ENCODE peak calls at places on chromosomes 12 and 14, in five cellular contexts. Q is breast epithelium, N is lower lobe of right lung, L is DND-41, O is AG09309. S is an unnamed sample.

GRCh38 chr14:102234331-102235264 is 70.4 kb downstream of the MOK start:
- DNase-seq in Q (no peak), N (no peak), L (no peak), O (no peak), S (no peak)

GRCh38 chr12:86712425-86712843 is 456.2 kb upstream of the MGAT4C start:
- DNase-seq in Q (no peak), N (no peak), L (no peak), O (peak; percentile 92), S (no peak)

GRCh38 chr12:71440393-71441349 is 1.1 kb downstream of the LGR5 start:
- DNase-seq in Q (no peak), N (no peak), L (peak; percentile 9), O (no peak), S (no peak)

GRCh38 chr14:35631071-35631805 is 97.3 kb downstream of the INSM2 start:
- DNase-seq in Q (no peak), N (no peak), L (no peak), O (no peak), S (no peak)

GRCh38 chr14:37384870-37385596 is 187.3 kb downstream of the MIPOL1 start:
- DNase-seq in Q (no peak), N (no peak), L (no peak), O (no peak), S (no peak)

GRCh38 chr12:130281157-130281799 is 56.4 kb upstream of the PIWIL1 start:
- DNase-seq in Q (no peak), N (no peak), L (peak; percentile 32), O (no peak), S (no peak)

GRCh38 chr14:99597911-99598600 is 6.0 kb downstream of the CCDC85C start:
- DNase-seq in Q (no peak), N (no peak), L (no peak), O (no peak), S (no peak)

GRCh38 chr14:54722791-54723432 is 156.0 kb downstream of the SAMD4A start:
- DNase-seq in Q (no peak), N (no peak), L (no peak), O (no peak), S (no peak)

GRCh38 chr12:69908208-69908607 is 83.2 kb downstream of the MYRFL start:
- DNase-seq in Q (no peak), N (no peak), L (no peak), O (no peak), S (no peak)

GRCh38 chr12:623865-624372 is 39.3 kb downstream of the NINJ2 start:
- DNase-seq in Q (no peak), N (no peak), L (no peak), O (no peak), S (no peak)

GRCh38 chr12:94169495-94169894 is 21.1 kb downstream of the PLXNC1 start:
- DNase-seq in Q (no peak), N (no peak), L (peak; percentile 59), O (no peak), S (no peak)

GRCh38 chr12:54135621-54136027 is 53.2 kb downstream of the SMUG1 start:
- DNase-seq in Q (no peak), N (no peak), L (no peak), O (no peak), S (no peak)

GRCh38 chr14:72606879-72607278 is 287.0 kb downstream of the DPF3 start:
- DNase-seq in Q (no peak), N (no peak), L (no peak), O (no peak), S (no peak)

GRCh38 chr14:37114039-37114438 is 58.4 kb downstream of the SLC25A21 start:
- DNase-seq in Q (no peak), N (no peak), L (no peak), O (no peak), S (no peak)

GRCh38 chr14:91123201-91123600 is 9.3 kb downstream of the DGLUCY start:
- DNase-seq in Q (no peak), N (no peak), L (no peak), O (no peak), S (no peak)

GRCh38 chr12:70989232-70989631 is 68.7 kb upstream of the PTPRR start:
- DNase-seq in Q (no peak), N (no peak), L (no peak), O (no peak), S (no peak)

GRCh38 chr12:66196806-66197205 is 7.8 kb downstream of the IRAK3 start:
- DNase-seq in Q (no peak), N (no peak), L (no peak), O (no peak), S (no peak)

GRCh38 chr12:60035835-60036234 is 440.0 kb downstream of the SLC16A7 start:
- DNase-seq in Q (no peak), N (no peak), L (no peak), O (no peak), S (no peak)

GRCh38 chr12:48184549-48184922 is 1.1 kb downstream of the CCDC184 start:
- DNase-seq in Q (no peak), N (no peak), L (no peak), O (no peak), S (no peak)

GRCh38 chr14:81594012-81594411 is 60.4 kb upstream of the SEL1L start:
- DNase-seq in Q (no peak), N (no peak), L (no peak), O (no peak), S (no peak)

GRCh38 chr12:4864575-4864974 is 45.1 kb upstream of the KCNA1 start:
- DNase-seq in Q (no peak), N (no peak), L (no peak), O (no peak), S (no peak)

DNA sequence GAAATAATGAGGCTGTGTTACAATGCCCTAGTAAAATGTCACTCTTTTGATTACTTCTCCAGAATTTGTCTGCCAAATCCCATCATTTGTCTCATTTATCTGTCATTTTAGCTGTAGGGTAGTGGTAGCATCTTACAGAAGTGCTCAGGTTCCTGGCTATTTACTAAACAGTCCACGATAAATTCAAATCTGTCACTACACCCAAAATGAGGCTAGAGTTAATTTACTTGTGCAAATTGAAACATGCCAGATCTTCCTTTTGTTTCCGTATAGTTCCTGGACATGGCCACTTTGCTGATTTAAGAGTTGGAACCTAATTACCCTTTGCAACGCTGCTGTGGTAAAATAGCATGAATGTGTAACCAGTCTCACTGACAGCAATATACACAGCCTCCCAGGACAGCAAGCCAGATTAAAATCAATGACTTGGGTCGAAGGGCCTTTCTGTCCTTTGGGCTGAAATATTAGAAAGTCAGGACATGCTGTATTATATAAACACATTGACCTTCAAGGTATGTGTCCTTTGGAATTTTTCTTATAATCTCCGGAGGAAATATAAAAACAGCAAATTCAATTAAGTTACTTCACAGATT is 485.4 kb downstream of the MDGA2 start:
- DNase-seq in Q (no peak), N (no peak), L (no peak), O (no peak), S (no peak)
- TF ChIP-seq CTCF in Q (no peak), N (no peak), L (no peak), O (no peak), S (no peak)

GRCh38 chr14:93702946-93703345 is 85.3 kb downstream of the PRIMA1 start:
- DNase-seq in Q (no peak), N (no peak), L (no peak), O (no peak), S (no peak)
- TF ChIP-seq CTCF in Q (no peak), N (no peak), L (no peak), O (no peak), S (no peak)

GRCh38 chr12:3213171-3213570 is 136.0 kb downstream of the TSPAN9 start:
- DNase-seq in Q (no peak), N (no peak), L (no peak), O (no peak), S (no peak)

GRCh38 chr12:3216097-3216496 is 138.9 kb downstream of the TSPAN9 start:
- DNase-seq in Q (no peak), N (no peak), L (no peak), O (no peak), S (no peak)

GRCh38 chr12:3215410-3215975 is 138.3 kb downstream of the TSPAN9 start:
- DNase-seq in Q (no peak), N (no peak), L (no peak), O (no peak), S (no peak)

GRCh38 chr12:3213768-3214167 is 136.6 kb downstream of the TSPAN9 start:
- DNase-seq in Q (no peak), N (no peak), L (no peak), O (no peak), S (no peak)

DNA sequence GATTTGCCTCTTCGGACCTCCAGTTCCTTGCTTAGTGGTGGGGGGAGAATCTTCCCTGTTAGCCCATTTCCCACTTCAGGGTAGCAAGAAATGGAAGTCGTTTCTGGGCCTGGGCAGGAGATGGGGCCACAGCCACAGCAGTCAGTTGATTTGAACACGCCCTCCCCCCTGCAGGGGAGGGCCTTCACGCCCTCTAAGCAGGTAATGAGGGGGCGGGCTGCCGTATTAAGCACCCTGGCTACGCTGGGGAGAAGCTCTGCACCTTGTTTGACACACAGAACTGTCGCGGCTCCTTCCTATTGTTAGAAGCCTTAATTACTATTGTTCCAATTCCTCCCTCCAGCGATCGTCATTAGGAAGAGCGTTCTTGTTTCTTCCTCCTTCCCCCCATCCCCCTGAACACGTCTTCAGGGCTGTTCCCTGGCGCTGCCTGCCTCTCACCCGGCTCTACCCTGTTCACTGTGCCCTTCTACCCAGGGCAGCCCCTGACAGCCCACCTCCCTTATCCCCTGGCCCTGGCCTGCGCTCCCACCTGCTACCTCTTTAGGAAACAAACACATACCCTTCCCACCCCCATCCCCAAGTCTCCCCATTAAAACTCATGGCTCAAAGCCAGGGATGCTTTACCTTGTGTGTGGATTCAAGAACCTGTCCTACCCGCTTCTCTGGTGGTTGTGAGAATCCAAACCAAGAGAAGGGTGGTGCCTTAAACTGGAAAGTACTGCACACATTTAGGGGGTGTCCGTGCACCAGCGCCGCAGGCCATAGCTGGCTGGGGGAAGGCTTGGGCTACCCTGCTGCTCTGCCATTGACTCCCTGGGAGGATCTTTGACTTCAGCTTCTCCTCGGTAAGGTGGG is 137.6 kb downstream of the TSPAN9 start:
- DNase-seq in Q (no peak), N (no peak), L (no peak), O (no peak), S (no peak)
- TF ChIP-seq CTCF in Q (no peak), N (no peak), L (no peak), O (no peak), S (no peak)

GRCh38 chr14:94310248-94310647 is 12.9 kb downstream of the SERPINA6 start:
- DNase-seq in Q (no peak), N (no peak), L (no peak), O (no peak), S (no peak)

GRCh38 chr14:94305620-94306019 is 12.6 kb upstream of the SERPINA10 start:
- DNase-seq in Q (no peak), N (no peak), L (no peak), O (no peak), S (no peak)

GRCh38 chr14:94309721-94310120 is 13.4 kb downstream of the SERPINA6 start:
- DNase-seq in Q (no peak), N (no peak), L (no peak), O (no peak), S (no peak)

GRCh38 chr14:94306047-94306978 is 13.2 kb upstream of the SERPINA10 start:
- DNase-seq in Q (no peak), N (no peak), L (no peak), O (no peak), S (no peak)

DNA sequence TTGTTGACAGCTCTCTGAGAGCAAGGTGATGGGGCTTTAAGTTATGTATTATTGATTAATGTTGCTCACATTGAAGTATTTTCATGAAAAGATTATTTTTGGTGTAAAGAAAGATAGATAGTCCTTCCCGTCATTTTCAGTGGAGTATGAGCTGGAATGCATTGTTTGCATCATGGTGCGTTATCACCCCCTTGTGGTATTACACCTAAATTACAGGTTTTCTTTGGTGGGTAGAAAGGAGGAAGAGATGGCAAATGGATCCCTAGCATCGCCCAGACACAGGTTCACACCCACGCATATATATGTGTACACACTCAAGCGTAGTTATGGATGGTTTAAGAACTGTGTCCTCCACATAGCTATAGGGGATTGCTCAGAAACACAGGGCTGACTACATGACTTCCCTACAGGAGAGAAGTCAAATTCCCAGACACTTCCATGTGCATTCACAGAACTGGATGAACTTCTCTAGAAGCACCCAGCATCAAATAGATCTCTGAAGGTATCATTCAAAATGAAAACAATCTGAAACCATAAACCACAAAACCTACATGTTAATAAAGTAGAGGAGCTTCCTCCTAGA is 14.4 kb upstream of the SERPINA10 start:
- DNase-seq in Q (no peak), N (no peak), L (no peak), O (no peak), S (no peak)
- TF ChIP-seq CTCF in Q (no peak), N (no peak), L (peak; percentile 52), O (no peak), S (peak; percentile 66)

S was measured in type B pancreatic cell.